ENCODE peak calls at places on chromosomes 11 and 22, in six cellular contexts. G is heart right ventricle, M is uterus, R is mucosa of descending colon, X is fibroblast of lung, T is gastrocnemius medialis. H is an unnamed sample. For H3K9me3, the result is how much of the 10 kb centered on the place peaks cover.

GRCh38 chr11:26187639-26188038 is 144.3 kb upstream of the ANO3 start:
- DNase-seq in G (no peak), M (no peak), R (no peak), X (peak), T (no peak), H (no peak)

GRCh38 chr22:19641254-19641982 is 72.9 kb upstream of the SEPTIN5 start:
- DNase-seq in G (no peak), M (no peak), R (peak), X (no peak), T (no peak), H (no peak)

GRCh38 chr11:63445720-63446119 is 45.2 kb downstream of the PLAAT5 start:
- DNase-seq in G (no peak), M (no peak), R (no peak), X (peak), T (no peak), H (no peak)

GRCh38 chr11:6362185-6362867 is 27.9 kb upstream of the SMPD1 start:
- DNase-seq in G (peak), M (no peak), R (no peak), X (no peak), T (peak), H (peak)

GRCh38 chr11:16924826-16925494 is 89.3 kb downstream of the PLEKHA7 start:
- DNase-seq in G (peak), M (peak), R (peak), X (peak), T (peak), H (no peak)

GRCh38 chr22:22060200-22061084 is 77.9 kb upstream of the TOP3B start:
- DNase-seq in G (peak), M (peak), R (peak), X (peak), T (peak), H (no peak)

GRCh38 chr22:21714784-21715183 is 20.8 kb downstream of the YPEL1 start:
- DNase-seq in G (no peak), M (no peak), R (no peak), X (no peak), T (no peak), H (no peak)

GRCh38 chr22:30312053-30312452 is 14.7 kb downstream of the TBC1D10A start:
- DNase-seq in G (no peak), M (no peak), R (no peak), X (peak), T (no peak), H (no peak)

GRCh38 chr11:17743808-17744119 is 9.2 kb downstream of the KCNC1 start:
- DNase-seq in G (no peak), M (no peak), R (no peak), X (peak), T (no peak), H (no peak)

GRCh38 chr11:128532571-128533091 is 54.7 kb downstream of the ETS1 start:
- DNase-seq in G (no peak), M (no peak), R (no peak), X (no peak), T (no peak), H (no peak)

GRCh38 chr11:19555266-19555665 is 157.4 kb upstream of the NAV2 start:
- DNase-seq in G (no peak), M (no peak), R (peak), X (no peak), T (no peak), H (no peak)

GRCh38 chr22:46201059-46201757 is 48.9 kb downstream of the CDPF1 start:
- DNase-seq in G (no peak), M (no peak), R (peak), X (no peak), T (no peak), H (no peak)

GRCh38 chr11:28140689-28141455 is 32.7 kb downstream of the METTL15 start:
- DNase-seq in G (no peak), M (no peak), R (no peak), X (no peak), T (no peak), H (no peak)

GRCh38 chr22:17086301-17086700 is 1.5 kb downstream of the IL17RA start:
- DNase-seq in G (no peak), M (no peak), R (no peak), X (no peak), T (no peak), H (no peak)

GRCh38 chr11:725624-726202 is 19.7 kb downstream of the EPS8L2 start:
- DNase-seq in G (no peak), M (no peak), R (peak), X (no peak), T (no peak), H (no peak)

GRCh38 chr22:46004105-46004866 is 27.3 kb upstream of the WNT7B start:
- DNase-seq in G (no peak), M (no peak), R (no peak), X (no peak), T (no peak), H (no peak)

GRCh38 chr11:46381836-46382643 is 571 bp downstream of the MDK start:
- DNase-seq in G (peak), M (no peak), R (no peak), X (no peak), T (no peak), H (no peak)

GRCh38 chr22:48900626-48901025 is 927.0 kb downstream of the BRD1 start:
- DNase-seq in G (no peak), M (no peak), R (no peak), X (no peak), T (no peak), H (no peak)

GRCh38 chr22:48901324-48901723 is 926.3 kb downstream of the BRD1 start:
- DNase-seq in G (no peak), M (no peak), R (no peak), X (no peak), T (no peak), H (peak)

GRCh38 chr22:48899523-48900326 is 927.9 kb downstream of the BRD1 start:
- DNase-seq in G (no peak), M (no peak), R (no peak), X (no peak), T (no peak), H (peak)

GRCh38 chr22:48898524-48899377 is 928.9 kb downstream of the BRD1 start:
- DNase-seq in G (no peak), M (no peak), R (no peak), X (no peak), T (no peak), H (peak)

GRCh38 chr22:48900327-48900597 is 927.4 kb downstream of the BRD1 start:
- DNase-seq in G (no peak), M (no peak), R (no peak), X (no peak), T (no peak), H (no peak)
- H3K9me3 ChIP-seq in G (under half), M (under half), R (under half), X (under half), T (under half), H (under half)

GRCh38 chr22:48780597-48781277 is 1046.9 kb downstream of the BRD1 start:
- DNase-seq in G (no peak), M (no peak), R (no peak), X (no peak), T (no peak), H (peak)

GRCh38 chr22:48782817-48783511 is 1044.7 kb downstream of the BRD1 start:
- DNase-seq in G (no peak), M (no peak), R (no peak), X (no peak), T (no peak), H (peak)

GRCh38 chr22:48782326-48782725 is 1045.3 kb downstream of the BRD1 start:
- DNase-seq in G (no peak), M (no peak), R (no peak), X (no peak), T (no peak), H (peak)

GRCh38 chr22:48781391-48781790 is 1046.3 kb downstream of the BRD1 start:
- DNase-seq in G (no peak), M (no peak), R (no peak), X (no peak), T (no peak), H (peak)

DNA sequence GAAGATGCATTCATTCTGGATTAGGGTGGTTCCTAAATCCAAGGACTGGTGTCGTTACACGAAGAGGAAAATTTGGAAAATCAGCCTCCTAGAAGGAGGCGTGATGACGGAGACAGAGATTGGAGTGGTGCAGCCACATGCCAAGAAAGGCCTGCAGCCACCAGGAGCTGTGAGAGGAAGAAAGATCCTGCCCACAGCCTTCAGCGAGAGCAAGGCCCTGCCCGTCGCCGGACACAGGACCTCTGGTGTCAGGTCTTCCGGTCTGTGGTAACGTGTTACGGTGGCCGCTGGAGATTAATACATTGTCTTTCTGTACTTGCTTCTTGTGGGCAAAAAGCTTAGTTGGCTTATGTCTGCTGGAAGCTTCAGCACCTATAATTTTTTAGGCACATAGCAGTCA is 1045.8 kb downstream of the BRD1 start:
- DNase-seq in G (no peak), M (no peak), R (no peak), X (no peak), T (no peak), H (no peak)
- H3K9me3 ChIP-seq in G (under half), M (under half), R (under half), X (under half), T (under half), H (under half)

DNA sequence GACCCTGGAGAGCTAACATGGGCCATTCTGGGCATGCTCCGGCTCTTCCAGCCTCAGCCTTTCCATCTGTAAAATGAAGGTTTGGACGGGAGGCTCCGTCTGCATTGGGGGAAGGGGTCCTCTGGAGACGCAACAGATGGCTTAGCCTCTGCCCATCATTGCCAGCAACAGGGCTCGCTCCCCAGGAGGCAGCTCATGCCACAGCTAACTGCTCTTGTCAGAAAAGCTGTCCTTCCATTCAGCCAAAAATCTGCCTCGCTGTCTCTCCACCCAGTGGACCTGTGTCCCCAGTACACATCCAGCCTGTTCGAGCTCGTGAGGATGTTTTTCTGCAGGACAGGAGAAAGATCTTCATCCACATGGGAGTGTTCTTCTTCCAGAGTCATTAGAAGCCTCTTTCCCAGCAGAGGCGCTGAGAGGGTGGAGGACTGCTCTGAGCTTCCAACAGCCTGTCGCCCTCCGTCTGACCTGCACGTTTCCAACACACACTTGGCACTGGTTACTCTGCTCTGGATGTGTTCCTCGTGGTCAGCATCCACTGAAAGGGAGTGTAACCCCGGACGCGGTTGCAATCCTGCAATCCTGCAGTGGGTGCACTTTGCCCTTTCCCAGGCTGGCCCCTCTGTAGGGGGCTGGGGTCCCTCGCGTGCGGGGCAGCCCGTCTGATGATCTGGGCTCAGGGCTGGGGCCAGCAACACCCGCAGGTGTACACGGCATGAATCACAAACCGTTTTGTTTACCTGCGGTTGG is 1340.9 kb downstream of the TBC1D22A start:
- DNase-seq in G (no peak), M (no peak), R (no peak), X (no peak), T (no peak), H (peak)
- H3K9me3 ChIP-seq in G (under half), M (under half), R (under half), X (under half), T (under half), H (under half)

GRCh38 chr11:59400461-59401261 is 25.6 kb downstream of the OR5A2 start:
- DNase-seq in G (no peak), M (no peak), R (no peak), X (no peak), T (no peak), H (no peak)
- H3K9me3 ChIP-seq in G (under half), M (under half), R (under half), X (under half), T (under half), H (under half)

DNA sequence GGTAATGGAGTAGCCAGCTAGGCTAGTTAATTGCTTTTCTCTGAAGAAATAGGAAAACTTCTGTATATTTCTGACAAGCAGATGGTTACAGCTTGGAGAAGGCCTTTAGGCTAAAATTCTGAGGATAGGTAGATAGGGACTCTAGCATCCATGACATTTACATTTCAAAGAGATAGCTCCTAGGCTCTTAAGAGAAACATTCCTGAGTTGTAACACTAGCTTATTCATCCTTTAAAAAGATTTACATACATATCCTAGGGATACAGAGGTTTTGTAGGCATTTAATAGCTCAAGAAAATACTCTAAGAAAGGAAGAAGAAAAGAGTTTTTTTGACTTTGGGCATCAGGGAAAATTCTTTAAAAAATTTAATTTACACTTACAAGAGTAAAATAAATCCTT is 130.9 kb upstream of the CCDC179 start:
- DNase-seq in G (no peak), M (no peak), R (no peak), X (no peak), T (no peak), H (no peak)
- H3K9me3 ChIP-seq in G (under half), M (under half), R (under half), X (under half), T (under half), H (under half)

GRCh38 chr11:48248902-48249301 is 4.0 kb downstream of the OR4X2 start:
- DNase-seq in G (no peak), M (no peak), R (no peak), X (no peak), T (no peak), H (no peak)
- H3K9me3 ChIP-seq in G (under half), M (under half), R (under half), X (under half), T (under half), H (under half)

DNA sequence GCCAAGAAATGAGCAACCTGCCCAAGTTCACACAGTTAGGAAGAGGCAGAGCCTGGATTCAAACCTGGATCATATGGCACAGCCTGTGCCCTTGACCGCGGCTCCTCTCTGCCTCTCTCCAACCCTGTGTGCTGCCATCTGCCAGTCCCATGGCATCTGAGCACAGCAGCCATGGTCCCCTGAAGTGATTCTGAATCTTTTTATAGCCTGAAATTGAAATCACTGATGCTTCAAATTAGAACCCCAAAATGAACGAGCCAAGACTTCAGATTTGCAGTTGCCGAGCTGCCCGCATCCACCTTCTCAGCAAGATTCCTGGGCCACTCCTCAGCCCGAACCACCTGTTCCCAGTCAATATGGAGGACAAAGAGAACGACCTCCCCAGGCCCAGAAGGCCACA is 252.7 kb downstream of the CTTN start:
- DNase-seq in G (no peak), M (no peak), R (no peak), X (no peak), T (no peak), H (no peak)
- H3K9me3 ChIP-seq in G (under half), M (under half), R (under half), X (under half), T (under half), H (under half)

GRCh38 chr22:48633996-48634836 is 1193.5 kb downstream of the BRD1 start:
- DNase-seq in G (no peak), M (no peak), R (no peak), X (no peak), T (no peak), H (no peak)
- H3K9me3 ChIP-seq in G (under half), M (under half), R (under half), X (under half), T (under half), H (under half)

H was measured in right atrium auricular region.